ENCODE peak calls at places on chromosomes 5 and 9, in six cellular contexts. Q is natural killer cell; F is stimulated activated naive B cell treated with anti-CD40 and anti-IgM and Interleukin-4, amounts not matched to agents 10 μg/mL and 1 μg/mL and 100 μg/mL, for 72 hours; V is CD4-positive, alpha-beta T cell; B is left cardiac atrium; U is upper lobe of left lung. A is an unnamed sample.

GRCh38 chr5:160486573-160486972 is 64.9 kb downstream of the PTTG1 start:
- ATAC-seq in Q (peak; percentile 69), F (peak; percentile 66), V (peak; percentile 85), B (no peak), U (no peak), A (peak; percentile 92)

GRCh38 chr5:1668141-1668721 is 131.4 kb downstream of the MRPL36 start:
- ATAC-seq in Q (no peak), F (peak; percentile 25), V (no peak), B (no peak), U (no peak), A (peak; percentile 34)

GRCh38 chr9:129803679-129804065 is 688 bp downstream of the TOR1B start:
- ATAC-seq in Q (no peak), F (peak; percentile 33), V (no peak), B (no peak), U (no peak), A (peak; percentile 2)

GRCh38 chr9:133278161-133279131 is 3.4 kb upstream of the ABO start:
- ATAC-seq in Q (no peak), F (no peak), V (no peak), B (no peak), U (no peak), A (peak; percentile 28)

GRCh38 chr5:6730407-6730806 is 17.2 kb downstream of the TENT4A start:
- ATAC-seq in Q (no peak), F (peak; percentile 24), V (no peak), B (no peak), U (no peak), A (no peak)

GRCh38 chr5:113166285-113166684 is 189.7 kb downstream of the DCP2 start:
- ATAC-seq in Q (no peak), F (no peak), V (no peak), B (no peak), U (peak; percentile 72), A (no peak)

GRCh38 chr5:7868427-7868772 is 431 bp downstream of the FASTKD3 start:
- ATAC-seq in Q (no peak), F (peak; percentile 0), V (no peak), B (peak; percentile 1), U (peak; percentile 1), A (no peak)

GRCh38 chr5:40401965-40402364 is 277.8 kb upstream of the PTGER4 start:
- ATAC-seq in Q (peak; percentile 46), F (peak; percentile 53), V (no peak), B (no peak), U (peak; percentile 35), A (peak; percentile 53)

GRCh38 chr5:179568731-179569130 is 18.4 kb downstream of the RUFY1 start:
- ATAC-seq in Q (no peak), F (no peak), V (no peak), B (no peak), U (no peak), A (no peak)

A was measured in activated T-helper 17 cell treated with anti-CD3 and anti-CD28 coated beads, Interleukin-2, amount 50 U/mL, for 72 hours.